ENCODE peak calls at places on chromosome X, in eight cellular contexts. Z is HCT116, A is neuronal stem cell, P is HepG2, D is PC-3, S is K562, X is IMR-90, C is SK-N-SH. N is an unnamed sample.

GRCh38 chrX:80810365-80810978 is 795 bp upstream of the BRWD3 start:
- DNase-seq in Z (no peak), A (no peak), P (no peak), D (no peak), S (peak; percentile 16), X (no peak), C (no peak), N (no peak)

GRCh38 chrX:153398275-153398960 is 2.7 kb downstream of the PNMA6E start:
- DNase-seq in Z (no peak), A (no peak), P (no peak), D (no peak), S (no peak), X (no peak), C (no peak), N (no peak)

GRCh38 chrX:45801554-45801953 is 600.9 kb upstream of the DIPK2B start:
- DNase-seq in Z (no peak), A (no peak), P (no peak), D (peak; percentile 71), S (peak; percentile 15), X (peak; percentile 34), C (peak; percentile 10), N (no peak)

GRCh38 chrX:134545524-134545923 is 85.6 kb downstream of the HPRT1 start:
- DNase-seq in Z (no peak), A (no peak), P (no peak), D (no peak), S (no peak), X (no peak), C (no peak), N (no peak)

GRCh38 chrX:85993539-85994197 is 53.7 kb downstream of the CHM start:
- DNase-seq in Z (no peak), A (no peak), P (no peak), D (no peak), S (no peak), X (peak; percentile 27), C (no peak), N (peak; percentile 11)

GRCh38 chrX:19122641-19123009 is 357 bp upstream of the ADGRG2 start:
- DNase-seq in Z (no peak), A (no peak), P (no peak), D (no peak), S (no peak), X (no peak), C (no peak), N (no peak)

GRCh38 chrX:42797646-42798045 is 19.7 kb upstream of the PPP1R2C start:
- DNase-seq in Z (no peak), A (no peak), P (no peak), D (no peak), S (no peak), X (no peak), C (no peak), N (no peak)

GRCh38 chrX:112147206-112147605 is 64.6 kb upstream of the TRPC5 start:
- DNase-seq in Z (no peak), A (peak; percentile 8), P (no peak), D (peak; percentile 3), S (peak; percentile 11), X (peak; percentile 29), C (peak; percentile 26), N (no peak)

GRCh38 chrX:110321670-110322069 is 3.8 kb upstream of the AMMECR1 start:
- DNase-seq in Z (no peak), A (no peak), P (no peak), D (no peak), S (no peak), X (no peak), C (no peak), N (no peak)

GRCh38 chrX:15686818-15687685 is 22.4 kb upstream of the CLTRN start:
- DNase-seq in Z (peak; percentile 8), A (peak; percentile 31), P (peak; percentile 46), D (peak; percentile 81), S (peak; percentile 71), X (peak; percentile 61), C (peak; percentile 63), N (peak; percentile 18)

GRCh38 chrX:30981968-30982367 is 89.9 kb downstream of the FTHL17 start:
- DNase-seq in Z (no peak), A (no peak), P (no peak), D (no peak), S (no peak), X (no peak), C (no peak), N (no peak)

GRCh38 chrX:130105226-130105625 is 5.1 kb downstream of the ELF4 start:
- DNase-seq in Z (no peak), A (no peak), P (no peak), D (no peak), S (no peak), X (no peak), C (no peak), N (no peak)

GRCh38 chrX:45824471-45824870 is 623.8 kb upstream of the DIPK2B start:
- DNase-seq in Z (peak; percentile 89), A (no peak), P (peak; percentile 11), D (peak; percentile 96), S (peak; percentile 27), X (peak; percentile 96), C (peak; percentile 21), N (peak; percentile 95)

GRCh38 chrX:13013353-13014110 is 30.9 kb downstream of the FAM9C start:
- DNase-seq in Z (no peak), A (no peak), P (no peak), D (no peak), S (peak; percentile 48), X (no peak), C (no peak), N (no peak)

GRCh38 chrX:147476008-147476407 is 435.7 kb upstream of the FMR1 start:
- DNase-seq in Z (no peak), A (no peak), P (peak; percentile 4), D (peak; percentile 35), S (peak; percentile 3), X (no peak), C (peak; percentile 1), N (no peak)

GRCh38 chrX:17923546-17923945 is 62.4 kb upstream of the RAI2 start:
- DNase-seq in Z (no peak), A (no peak), P (no peak), D (peak; percentile 11), S (peak; percentile 15), X (no peak), C (peak; percentile 23), N (no peak)

GRCh38 chrX:133294126-133294525 is 76.0 kb upstream of the TFDP3 start:
- DNase-seq in Z (no peak), A (no peak), P (no peak), D (no peak), S (no peak), X (no peak), C (no peak), N (peak; percentile 52)

GRCh38 chrX:145816607-145817298 is 876 bp upstream of the SLITRK2 start:
- DNase-seq in Z (no peak), A (no peak), P (no peak), D (no peak), S (no peak), X (no peak), C (no peak), N (no peak)

GRCh38 chrX:45322820-45323219 is 122.1 kb upstream of the DIPK2B start:
- DNase-seq in Z (no peak), A (no peak), P (no peak), D (peak; percentile 41), S (no peak), X (peak; percentile 45), C (no peak), N (peak; percentile 22)

GRCh38 chrX:139020793-139021192 is 309.3 kb upstream of the FGF13 start:
- DNase-seq in Z (no peak), A (no peak), P (no peak), D (no peak), S (no peak), X (no peak), C (no peak), N (no peak)
- H2AFZ ChIP-seq in Z (no peak overlapping the region), A (no peak overlapping the region), P (no peak overlapping the region), D (no peak overlapping the region), S (no peak overlapping the region), X (no peak overlapping the region), C (no peak overlapping the region), N (no peak overlapping the region)

GRCh38 chrX:121128946-121129345 is 81.5 kb downstream of the GLUD2 start:
- DNase-seq in Z (no peak), A (no peak), P (no peak), D (no peak), S (no peak), X (no peak), C (no peak), N (no peak)

GRCh38 chrX:121135488-121136207 is 88.2 kb downstream of the GLUD2 start:
- DNase-seq in Z (no peak), A (no peak), P (no peak), D (no peak), S (peak; percentile 48), X (no peak), C (no peak), N (no peak)

DNA sequence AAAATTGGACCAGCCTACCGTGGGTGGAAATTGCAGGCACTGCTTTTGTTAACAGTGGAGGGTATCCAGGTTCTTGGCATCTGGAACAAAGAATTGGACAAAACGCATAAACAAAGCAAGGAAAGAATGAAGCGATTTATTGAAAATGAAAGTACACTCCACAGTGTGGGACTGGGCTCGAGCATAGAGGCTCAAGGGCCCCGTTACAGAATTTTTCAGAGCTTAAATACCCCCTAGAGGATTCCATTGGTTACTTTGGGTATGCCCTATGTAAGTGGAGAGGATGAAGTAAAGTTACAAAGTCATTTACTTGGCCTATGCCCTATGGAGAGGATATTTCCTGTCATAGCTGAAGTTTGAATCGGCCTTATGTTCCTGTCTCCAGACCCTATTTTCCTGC is 85.3 kb downstream of the GLUD2 start:
- DNase-seq in Z (no peak), A (no peak), P (no peak), D (no peak), S (no peak), X (no peak), C (no peak), N (no peak)
- H2AFZ ChIP-seq in Z (no peak overlapping the region), A (no peak overlapping the region), P (no peak overlapping the region), D (no peak overlapping the region), S (peak overlapping the region; percentile 59), X (no peak overlapping the region), C (no peak overlapping the region), N (no peak overlapping the region)

GRCh38 chrX:41591906-41592305 is 96.9 kb upstream of the GPR34 start:
- DNase-seq in Z (no peak), A (no peak), P (no peak), D (no peak), S (no peak), X (no peak), C (no peak), N (no peak)
- H2AFZ ChIP-seq in Z (no peak overlapping the region), A (no peak overlapping the region), P (no peak overlapping the region), D (no peak overlapping the region), S (no peak overlapping the region), X (no peak overlapping the region), C (no peak overlapping the region), N (no peak overlapping the region)

GRCh38 chrX:11667286-11667685 is 1.6 kb upstream of the ARHGAP6 start:
- DNase-seq in Z (no peak), A (no peak), P (no peak), D (no peak), S (no peak), X (no peak), C (no peak), N (no peak)

GRCh38 chrX:11665144-11666040 is at the start of gene ARHGAP6:
- DNase-seq in Z (no peak), A (peak; percentile 36), P (no peak), D (peak; percentile 14), S (no peak), X (peak; percentile 20), C (peak; percentile 41), N (peak; percentile 40)

GRCh38 chrX:11663875-11664210 is 1.9 kb downstream of the ARHGAP6 start:
- DNase-seq in Z (no peak), A (no peak), P (no peak), D (no peak), S (no peak), X (no peak), C (no peak), N (no peak)

GRCh38 chrX:11664211-11664888 is 1.4 kb downstream of the ARHGAP6 start:
- DNase-seq in Z (no peak), A (no peak), P (no peak), D (no peak), S (no peak), X (no peak), C (peak; percentile 25), N (peak; percentile 2)

GRCh38 chrX:11666180-11666579 is 460 bp upstream of the ARHGAP6 start:
- DNase-seq in Z (no peak), A (peak; percentile 42), P (no peak), D (no peak), S (no peak), X (no peak), C (peak; percentile 42), N (no peak)
- H2AFZ ChIP-seq in Z (no peak overlapping the region), A (peak overlapping the region; percentile 94), P (no peak overlapping the region), D (no peak overlapping the region), S (no peak overlapping the region), X (no peak overlapping the region), C (no peak overlapping the region), N (no peak overlapping the region)

N was measured in astrocyte.